ENCODE peak calls at places on chromosomes 1 and 21, in four cellular contexts. D is cardiac fibroblast, L is stomach, W is Peyer's patch. F is an unnamed sample.

GRCh38 chr1:195462646-195463045 is 1145.6 kb downstream of the KCNT2 start:
- DNase-seq in L (no peak), D (no peak), W (no peak), F (peak)

GRCh38 chr1:8343464-8344001 is 25.6 kb downstream of the SLC45A1 start:
- DNase-seq in W (peak), D (peak), L (peak), F (peak)

GRCh38 chr1:86155807-86156561 is 588 bp downstream of the COL24A1 start:
- DNase-seq in D (peak), L (no peak), W (peak), F (no peak)

GRCh38 chr1:212613440-212614335 is 5.1 kb downstream of the ATF3 start:
- DNase-seq in W (no peak), L (no peak), D (peak), F (no peak)

GRCh38 chr1:109977657-109978378 is 6.7 kb upstream of the AHCYL1 start:
- DNase-seq in W (no peak), D (no peak), L (no peak), F (no peak)

GRCh38 chr1:199855580-199855979 is 171.9 kb upstream of the NR5A2 start:
- DNase-seq in D (peak), W (no peak), L (no peak), F (peak)

GRCh38 chr1:104019675-104020049 is 270.0 kb downstream of the AMY1C start:
- DNase-seq in L (no peak), D (no peak), W (no peak), F (no peak)

GRCh38 chr21:31316488-31317169 is 27.4 kb downstream of the TIAM1 start:
- DNase-seq in L (no peak), D (peak), W (no peak), F (no peak)

GRCh38 chr1:234691567-234691966 is 81.6 kb upstream of the IRF2BP2 start:
- DNase-seq in W (no peak), L (no peak), D (peak), F (no peak)

GRCh38 chr1:204431310-204432184 is 19.9 kb upstream of the PPP1R15B start:
- DNase-seq in D (peak), W (peak), L (peak), F (peak)

GRCh38 chr21:45358261-45358670 is 46.7 kb upstream of the COL18A1 start:
- DNase-seq in W (no peak), L (no peak), D (no peak), F (no peak)

GRCh38 chr1:181140891-181141290 is 52.4 kb downstream of the IER5 start:
- DNase-seq in L (no peak), D (no peak), W (no peak), F (no peak)

GRCh38 chr1:181141431-181141910 is 53.0 kb downstream of the IER5 start:
- DNase-seq in D (peak), W (no peak), L (peak), F (peak)

GRCh38 chr1:181144238-181144637 is 55.7 kb downstream of the IER5 start:
- DNase-seq in D (no peak), L (no peak), W (no peak), F (no peak)

GRCh38 chr1:181143081-181143859 is 54.8 kb downstream of the IER5 start:
- DNase-seq in D (no peak), W (no peak), L (no peak), F (no peak)

DNA sequence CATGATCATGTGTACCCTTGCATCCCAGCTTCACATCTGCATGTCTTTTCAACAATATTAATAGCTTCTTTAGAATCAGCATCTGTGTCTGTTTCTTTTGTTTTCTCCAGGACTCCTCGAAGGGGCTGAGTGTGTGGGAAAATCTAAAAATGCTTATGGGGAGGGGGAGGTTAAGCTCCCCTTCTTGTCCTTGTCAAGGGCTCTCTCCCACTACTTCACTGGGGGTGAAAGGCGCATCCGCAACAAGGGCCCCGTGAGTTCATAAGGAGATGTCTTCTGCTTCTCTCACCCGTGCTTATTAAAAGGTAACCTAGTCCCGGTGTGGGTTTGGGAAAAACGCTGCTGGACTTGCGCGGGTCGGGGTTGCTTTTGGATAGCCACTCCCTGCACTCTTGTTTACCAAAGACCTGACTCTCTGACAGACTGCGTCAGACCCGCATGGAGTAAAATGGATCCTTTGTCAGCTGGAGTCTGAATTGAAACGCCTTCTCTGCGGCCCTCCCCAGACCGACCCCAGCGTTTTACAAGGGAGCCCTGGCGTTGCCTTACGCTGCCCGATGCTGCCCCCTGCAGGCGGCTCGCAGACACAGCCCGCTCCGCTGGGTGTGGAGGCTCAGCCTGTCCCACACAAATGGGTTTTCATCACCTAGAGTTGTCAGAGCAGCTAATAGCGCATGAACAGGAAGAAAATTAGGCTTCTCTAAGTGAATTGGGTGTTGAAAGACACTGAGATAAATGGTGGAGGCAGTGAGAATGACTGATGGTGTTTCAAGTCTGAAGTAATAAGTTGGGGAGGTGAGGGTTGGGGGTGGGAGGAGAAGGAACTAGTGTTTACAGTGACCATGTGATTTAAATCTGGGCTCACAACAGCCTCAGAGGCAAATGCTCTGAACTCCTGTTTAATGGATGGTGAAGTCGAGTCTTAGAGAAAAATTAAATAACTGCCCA is 53.9 kb downstream of the IER5 start:
- DNase-seq in W (peak), L (peak), D (peak), F (peak)
- TF ChIP-seq CTCF in W (peak), L (peak), D (peak), F (peak)

DNA sequence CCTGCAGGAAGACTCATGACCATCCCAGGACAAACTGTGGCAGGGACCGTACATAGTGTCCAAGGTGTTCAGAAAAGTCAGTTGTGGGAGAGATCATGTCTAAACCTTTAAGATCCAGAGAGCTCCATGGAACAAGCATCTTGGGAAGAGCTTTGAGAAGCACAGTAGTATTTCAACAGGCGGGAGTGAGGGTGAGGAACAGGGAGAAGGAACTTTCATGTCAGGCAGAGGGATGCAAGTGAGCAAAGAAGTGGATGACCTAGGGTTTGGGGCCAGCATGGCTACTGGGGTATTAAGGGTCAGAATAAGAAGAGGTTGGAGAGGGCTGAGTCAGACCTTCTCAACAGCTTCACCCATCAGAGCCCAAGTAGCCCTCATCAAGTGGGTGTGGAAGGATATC is 147.9 kb upstream of the ETV3 start:
- DNase-seq in W (no peak), L (no peak), D (no peak), F (no peak)
- TF ChIP-seq CTCF in W (no peak), L (no peak), D (no peak), F (no peak)

GRCh38 chr1:91402023-91402422 is 2.6 kb downstream of the HFM1 start:
- DNase-seq in L (no peak), D (peak), W (no peak), F (no peak)
- TF ChIP-seq CTCF in L (no peak), D (peak), W (no peak), F (peak)

GRCh38 chr1:10948463-10948775 is 64.0 kb upstream of the TARDBP start:
- DNase-seq in L (no peak), W (no peak), D (no peak), F (no peak)

GRCh38 chr1:10943991-10944730 is 68.3 kb upstream of the TARDBP start:
- DNase-seq in D (peak), L (peak), W (peak), F (no peak)

GRCh38 chr1:10947181-10947580 is 65.3 kb upstream of the TARDBP start:
- DNase-seq in L (no peak), D (no peak), W (no peak), F (no peak)

GRCh38 chr1:10947691-10948462 is 64.6 kb upstream of the TARDBP start:
- DNase-seq in L (no peak), D (no peak), W (no peak), F (no peak)

DNA sequence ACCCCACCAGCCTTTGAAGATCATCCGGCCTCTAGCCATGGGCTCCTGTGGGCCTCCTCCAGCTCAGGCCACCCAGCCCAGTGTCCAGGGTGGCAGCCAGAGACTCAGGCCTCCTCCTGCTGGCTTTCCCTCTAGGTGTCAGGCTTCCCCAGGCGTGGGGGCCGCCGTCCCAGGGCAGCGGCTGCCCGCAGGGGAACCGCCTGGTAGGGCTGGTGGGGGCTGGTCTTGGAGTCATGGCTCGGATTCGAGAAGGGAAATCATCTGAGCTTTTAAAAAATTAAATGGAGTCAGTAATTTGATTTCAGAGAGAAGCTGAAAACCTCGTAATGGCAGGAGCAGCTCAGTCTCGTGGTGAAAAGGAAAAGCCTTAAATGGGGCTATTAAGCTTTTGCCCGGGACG is 66.5 kb upstream of the TARDBP start:
- DNase-seq in L (no peak), D (no peak), W (no peak), F (no peak)
- TF ChIP-seq CTCF in L (no peak), D (no peak), W (no peak), F (no peak)

GRCh38 chr1:23403735-23404486 is 20.6 kb downstream of the TCEA3 start:
- DNase-seq in L (peak), D (peak), W (peak), F (peak)
- TF ChIP-seq CTCF in L (peak), D (peak), W (peak), F (peak)

GRCh38 chr1:227731241-227731677 is 3.8 kb downstream of the JMJD4 start:
- DNase-seq in D (no peak), L (no peak), W (no peak), F (no peak)

GRCh38 chr1:227729144-227729880 is 5.8 kb downstream of the JMJD4 start:
- DNase-seq in D (no peak), L (no peak), W (no peak), F (no peak)

GRCh38 chr1:227729881-227730629 is 5.0 kb downstream of the JMJD4 start:
- DNase-seq in L (no peak), W (peak), D (peak), F (no peak)

GRCh38 chr1:227731696-227732585 is 3.2 kb downstream of the JMJD4 start:
- DNase-seq in W (no peak), D (no peak), L (no peak), F (no peak)

GRCh38 chr1:227730630-227731151 is 4.4 kb downstream of the JMJD4 start:
- DNase-seq in L (no peak), D (no peak), W (peak), F (no peak)
- TF ChIP-seq CTCF in L (no peak), D (no peak), W (no peak), F (no peak)